ENCODE peak calls at places on chromosomes 5 and 9, in five cellular contexts. One of them, this sample, is unnamed.

GRCh38 chr5:114055810-114056476 is 305.9 kb upstream of the KCNN2 start:
- DNase-seq in OCI-LY7: no peak
- DNase-seq in heart right ventricle: peak; percentile 48
- DNase-seq in progenitor cell of endocrine pancreas: peak; percentile 14
- DNase-seq in fibroblast of the aortic adventitia: no peak
- DNase-seq in this sample: no peak

GRCh38 chr9:117403848-117404247 is 11.0 kb downstream of the ASTN2 start:
- DNase-seq in fibroblast of the aortic adventitia: no peak
- DNase-seq in progenitor cell of endocrine pancreas: no peak
- DNase-seq in heart right ventricle: no peak
- DNase-seq in OCI-LY7: no peak
- DNase-seq in this sample: no peak

GRCh38 chr9:117334101-117334500 is 80.8 kb downstream of the ASTN2 start:
- DNase-seq in OCI-LY7: no peak
- DNase-seq in heart right ventricle: no peak
- DNase-seq in fibroblast of the aortic adventitia: no peak
- DNase-seq in progenitor cell of endocrine pancreas: no peak
- DNase-seq in this sample: no peak

GRCh38 chr5:34756781-34757624 is 82.0 kb upstream of the TTC23L start:
- DNase-seq in fibroblast of the aortic adventitia: no peak
- DNase-seq in OCI-LY7: no peak
- DNase-seq in progenitor cell of endocrine pancreas: no peak
- DNase-seq in heart right ventricle: no peak
- DNase-seq in this sample: no peak

GRCh38 chr5:90093931-90094485 is 315.5 kb downstream of the CETN3 start:
- DNase-seq in fibroblast of the aortic adventitia: no peak
- DNase-seq in OCI-LY7: no peak
- DNase-seq in progenitor cell of endocrine pancreas: no peak
- DNase-seq in heart right ventricle: no peak
- DNase-seq in this sample: no peak

GRCh38 chr5:120326651-120327050 is 137.4 kb upstream of the PRR16 start:
- DNase-seq in progenitor cell of endocrine pancreas: no peak
- DNase-seq in fibroblast of the aortic adventitia: no peak
- DNase-seq in heart right ventricle: no peak
- DNase-seq in OCI-LY7: no peak
- DNase-seq in this sample: no peak

GRCh38 chr9:113631811-113632665 is 168.5 kb downstream of the RGS3 start:
- DNase-seq in progenitor cell of endocrine pancreas: no peak
- DNase-seq in OCI-LY7: no peak
- DNase-seq in heart right ventricle: no peak
- DNase-seq in fibroblast of the aortic adventitia: no peak
- DNase-seq in this sample: no peak

GRCh38 chr5:105952875-105953274 is 1717.9 kb downstream of the EFNA5 start:
- DNase-seq in progenitor cell of endocrine pancreas: no peak
- DNase-seq in heart right ventricle: no peak
- DNase-seq in OCI-LY7: no peak
- DNase-seq in fibroblast of the aortic adventitia: peak; percentile 20
- DNase-seq in this sample: no peak

GRCh38 chr5:115398726-115399125 is 102.3 kb upstream of the CCDC112 start:
- DNase-seq in OCI-LY7: no peak
- DNase-seq in progenitor cell of endocrine pancreas: no peak
- DNase-seq in heart right ventricle: no peak
- DNase-seq in fibroblast of the aortic adventitia: peak; percentile 92
- DNase-seq in this sample: no peak

GRCh38 chr9:6845881-6846280 is 88.1 kb downstream of the KDM4C start:
- DNase-seq in progenitor cell of endocrine pancreas: no peak
- DNase-seq in fibroblast of the aortic adventitia: no peak
- DNase-seq in OCI-LY7: no peak
- DNase-seq in heart right ventricle: no peak
- DNase-seq in this sample: no peak
- TF ChIP-seq CTCF in progenitor cell of endocrine pancreas: peak; percentile 70
- TF ChIP-seq CTCF in fibroblast of the aortic adventitia: peak; percentile 28
- TF ChIP-seq CTCF in OCI-LY7: no peak
- TF ChIP-seq CTCF in heart right ventricle: no peak
- TF ChIP-seq CTCF in this sample: no peak

GRCh38 chr5:65630981-65631380 is 6.2 kb downstream of the SHLD3 start:
- DNase-seq in OCI-LY7: no peak
- DNase-seq in progenitor cell of endocrine pancreas: no peak
- DNase-seq in fibroblast of the aortic adventitia: no peak
- DNase-seq in heart right ventricle: no peak
- DNase-seq in this sample: no peak
- TF ChIP-seq CTCF in OCI-LY7: no peak
- TF ChIP-seq CTCF in progenitor cell of endocrine pancreas: no peak
- TF ChIP-seq CTCF in fibroblast of the aortic adventitia: no peak
- TF ChIP-seq CTCF in heart right ventricle: no peak
- TF ChIP-seq CTCF in this sample: no peak

GRCh38 chr9:81832571-81833285 is 95.5 kb upstream of the SPATA31D4 start:
- DNase-seq in progenitor cell of endocrine pancreas: no peak
- DNase-seq in heart right ventricle: no peak
- DNase-seq in fibroblast of the aortic adventitia: no peak
- DNase-seq in OCI-LY7: no peak
- DNase-seq in this sample: no peak

GRCh38 chr9:81829201-81829882 is 98.9 kb upstream of the SPATA31D4 start:
- DNase-seq in OCI-LY7: no peak
- DNase-seq in heart right ventricle: no peak
- DNase-seq in progenitor cell of endocrine pancreas: no peak
- DNase-seq in fibroblast of the aortic adventitia: peak; percentile 24
- DNase-seq in this sample: no peak

GRCh38 chr9:81827616-81828296 is 100.5 kb upstream of the SPATA31D4 start:
- DNase-seq in OCI-LY7: peak; percentile 73
- DNase-seq in fibroblast of the aortic adventitia: no peak
- DNase-seq in heart right ventricle: no peak
- DNase-seq in progenitor cell of endocrine pancreas: no peak
- DNase-seq in this sample: no peak

GRCh38 chr9:81833563-81834345 is 94.5 kb upstream of the SPATA31D4 start:
- DNase-seq in progenitor cell of endocrine pancreas: no peak
- DNase-seq in fibroblast of the aortic adventitia: peak; percentile 47
- DNase-seq in OCI-LY7: no peak
- DNase-seq in heart right ventricle: no peak
- DNase-seq in this sample: no peak
- TF ChIP-seq CTCF in progenitor cell of endocrine pancreas: no peak
- TF ChIP-seq CTCF in fibroblast of the aortic adventitia: no peak
- TF ChIP-seq CTCF in OCI-LY7: no peak
- TF ChIP-seq CTCF in heart right ventricle: no peak
- TF ChIP-seq CTCF in this sample: no peak

GRCh38 chr5:55187370-55187769 is 14.4 kb upstream of the CDC20B start:
- DNase-seq in fibroblast of the aortic adventitia: no peak
- DNase-seq in heart right ventricle: no peak
- DNase-seq in progenitor cell of endocrine pancreas: no peak
- DNase-seq in OCI-LY7: peak; percentile 13
- DNase-seq in this sample: no peak
- TF ChIP-seq CTCF in fibroblast of the aortic adventitia: peak; percentile 12
- TF ChIP-seq CTCF in heart right ventricle: no peak
- TF ChIP-seq CTCF in progenitor cell of endocrine pancreas: peak; percentile 50
- TF ChIP-seq CTCF in OCI-LY7: peak; percentile 63
- TF ChIP-seq CTCF in this sample: peak; percentile 31

DNA sequence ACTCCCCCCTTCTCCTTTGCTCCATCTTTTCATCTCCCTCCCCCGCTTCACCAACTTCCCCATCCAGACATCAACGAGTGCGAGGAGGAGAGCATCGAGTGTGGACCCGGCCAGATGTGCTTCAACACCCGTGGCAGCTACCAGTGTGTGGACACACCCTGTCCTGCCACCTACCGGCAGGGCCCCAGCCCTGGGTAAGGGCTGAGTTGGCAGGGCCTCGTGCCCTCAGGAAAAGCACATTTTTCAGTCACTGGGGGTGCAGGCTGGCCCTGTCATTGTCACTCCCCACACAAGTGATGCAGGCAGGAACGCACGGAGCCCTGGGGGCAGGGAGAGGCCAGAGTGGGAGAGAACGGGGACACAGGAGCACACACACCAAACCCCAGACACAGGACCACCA is 12.4 kb upstream of the ASS1 start:
- DNase-seq in heart right ventricle: no peak
- DNase-seq in OCI-LY7: no peak
- DNase-seq in fibroblast of the aortic adventitia: no peak
- DNase-seq in progenitor cell of endocrine pancreas: no peak
- DNase-seq in this sample: no peak
- TF ChIP-seq CTCF in heart right ventricle: no peak
- TF ChIP-seq CTCF in OCI-LY7: no peak
- TF ChIP-seq CTCF in fibroblast of the aortic adventitia: no peak
- TF ChIP-seq CTCF in progenitor cell of endocrine pancreas: no peak
- TF ChIP-seq CTCF in this sample: no peak

GRCh38 chr5:93789173-93790070 is 48.0 kb upstream of the POU5F2 start:
- DNase-seq in progenitor cell of endocrine pancreas: no peak
- DNase-seq in heart right ventricle: no peak
- DNase-seq in fibroblast of the aortic adventitia: peak; percentile 65
- DNase-seq in OCI-LY7: no peak
- DNase-seq in this sample: no peak
- TF ChIP-seq CTCF in progenitor cell of endocrine pancreas: no peak
- TF ChIP-seq CTCF in heart right ventricle: no peak
- TF ChIP-seq CTCF in fibroblast of the aortic adventitia: no peak
- TF ChIP-seq CTCF in OCI-LY7: no peak
- TF ChIP-seq CTCF in this sample: no peak